ENCODE peak calls at places on chromosome 14, in eight cellular contexts. G is heart right ventricle, X is ascending aorta, D is tibial artery, R is retinal pigment epithelial cell, E is dorsolateral prefrontal cortex, S is adrenal gland, W is kidney epithelial cell. I is an unnamed sample.

GRCh38 chr14:23538785-23539184 is 12.8 kb downstream of the ZFHX2 start:
- DNase-seq in G (peak), X (no peak), D (no peak), R (no peak), E (peak), S (no peak), W (no peak), I (peak)

GRCh38 chr14:89197623-89198022 is 219.4 kb downstream of the FOXN3 start:
- DNase-seq in G (no peak), X (no peak), D (no peak), R (no peak), E (no peak), S (no peak), W (no peak), I (no peak)

GRCh38 chr14:83483063-83483462 is 1949.4 kb upstream of the SEL1L start:
- DNase-seq in G (no peak), X (no peak), D (no peak), R (peak), E (no peak), S (no peak), W (no peak), I (peak)

GRCh38 chr14:42779024-42779423 is 1172.3 kb downstream of the LRFN5 start:
- DNase-seq in G (no peak), X (no peak), D (no peak), R (peak), E (no peak), S (no peak), W (no peak), I (peak)

GRCh38 chr14:48125654-48126053 is 450.2 kb upstream of the MDGA2 start:
- DNase-seq in G (no peak), X (no peak), D (no peak), R (no peak), E (no peak), S (no peak), W (no peak), I (no peak)

GRCh38 chr14:52950410-52950897 is 396 bp downstream of the FERMT2 start:
- DNase-seq in G (peak), X (peak), D (peak), R (no peak), E (peak), S (peak), W (no peak), I (peak)

GRCh38 chr14:56416213-56416612 is 163.4 kb upstream of the TMEM260 start:
- DNase-seq in G (no peak), X (no peak), D (no peak), R (no peak), E (no peak), S (no peak), W (no peak), I (no peak)

GRCh38 chr14:38210168-38210567 is 2.5 kb downstream of the SSTR1 start:
- DNase-seq in G (no peak), X (no peak), D (no peak), R (no peak), E (peak), S (no peak), W (peak), I (peak)

GRCh38 chr14:93788557-93789365 is 476 bp upstream of the PRIMA1 start:
- DNase-seq in G (peak), X (peak), D (peak), R (no peak), E (peak), S (no peak), W (no peak), I (peak)

GRCh38 chr14:44960146-44960545 is 1.6 kb downstream of the KLHL28 start:
- DNase-seq in G (no peak), X (no peak), D (no peak), R (no peak), E (no peak), S (no peak), W (no peak), I (no peak)

GRCh38 chr14:64943981-64944520 is 1.5 kb upstream of the GPX2 start:
- DNase-seq in G (no peak), X (peak), D (no peak), R (no peak), E (no peak), S (no peak), W (no peak), I (no peak)

GRCh38 chr14:22464422-22465142 is 124.4 kb downstream of the DAD1 start:
- DNase-seq in G (no peak), X (no peak), D (no peak), R (no peak), E (no peak), S (no peak), W (no peak), I (no peak)

GRCh38 chr14:37594916-37595808 is at the start of the genes FOXA1 and TTC6:
- DNase-seq in G (no peak), X (no peak), D (no peak), R (no peak), E (no peak), S (peak), W (no peak), I (peak)

GRCh38 chr14:21680072-21680471 is 6.5 kb upstream of the OR4E1 start:
- DNase-seq in G (no peak), X (no peak), D (no peak), R (peak), E (no peak), S (no peak), W (no peak), I (peak)

GRCh38 chr14:64942531-64943111 is at the start of gene GPX2:
- DNase-seq in G (no peak), X (peak), D (no peak), R (no peak), E (no peak), S (no peak), W (no peak), I (no peak)

GRCh38 chr14:69943084-69943797 is 64.0 kb downstream of the SMOC1 start:
- DNase-seq in G (no peak), X (no peak), D (no peak), R (no peak), E (no peak), S (no peak), W (no peak), I (no peak)

GRCh38 chr14:66082009-66082408 is 404.2 kb upstream of the CCDC196 start:
- DNase-seq in G (no peak), X (no peak), D (no peak), R (no peak), E (no peak), S (no peak), W (no peak), I (peak)

GRCh38 chr14:80269338-80269935 is 58.1 kb upstream of the DIO2 start:
- DNase-seq in G (no peak), X (no peak), D (no peak), R (no peak), E (no peak), S (no peak), W (no peak), I (peak)

GRCh38 chr14:34713681-34714319 is 593 bp downstream of the CFL2 start:
- DNase-seq in G (peak), X (peak), D (peak), R (no peak), E (peak), S (peak), W (peak), I (peak)

GRCh38 chr14:75041613-75042012 is 9.7 kb downstream of the MLH3 start:
- DNase-seq in G (no peak), X (no peak), D (no peak), R (no peak), E (no peak), S (no peak), W (no peak), I (no peak)

GRCh38 chr14:92339426-92339825 is 16.5 kb downstream of the SLC24A4 start:
- DNase-seq in G (no peak), X (no peak), D (no peak), R (no peak), E (no peak), S (no peak), W (no peak), I (no peak)

GRCh38 chr14:55160989-55161388 is 30.4 kb downstream of the DLGAP5 start:
- DNase-seq in G (no peak), X (no peak), D (no peak), R (peak), E (no peak), S (no peak), W (no peak), I (peak)

GRCh38 chr14:80535171-80535570 is 323.9 kb upstream of the DIO2 start:
- DNase-seq in G (no peak), X (no peak), D (no peak), R (peak), E (no peak), S (no peak), W (no peak), I (peak)

GRCh38 chr14:49768301-49769121 is 558 bp downstream of the KLHDC2 start:
- DNase-seq in G (peak), X (peak), D (peak), R (no peak), E (peak), S (peak), W (no peak), I (peak)

GRCh38 chr14:21924479-21924878 is 250.9 kb upstream of the OR4E1 start:
- DNase-seq in G (no peak), X (no peak), D (no peak), R (no peak), E (no peak), S (no peak), W (no peak), I (no peak)

GRCh38 chr14:89853976-89854693 is 100.4 kb downstream of the EFCAB11 start:
- DNase-seq in G (no peak), X (no peak), D (no peak), R (no peak), E (no peak), S (no peak), W (no peak), I (no peak)

GRCh38 chr14:20499881-20500280 is 5.5 kb upstream of the RNASE10 start:
- DNase-seq in G (no peak), X (no peak), D (no peak), R (no peak), E (no peak), S (no peak), W (no peak), I (no peak)

GRCh38 chr14:60051690-60052324 is 39.9 kb upstream of the PCNX4 start:
- DNase-seq in G (no peak), X (no peak), D (no peak), R (no peak), E (no peak), S (no peak), W (no peak), I (peak)

GRCh38 chr14:60734465-60735242 is at the start of gene MNAT1:
- DNase-seq in G (peak), X (peak), D (peak), R (no peak), E (peak), S (peak), W (no peak), I (peak)

GRCh38 chr14:69504775-69505174 is 20.2 kb downstream of the PLEKHD1 start:
- DNase-seq in G (no peak), X (no peak), D (no peak), R (no peak), E (no peak), S (no peak), W (no peak), I (no peak)

GRCh38 chr14:98593361-98593761 is 678.6 kb downstream of the BCL11B start:
- DNase-seq in G (no peak), X (no peak), D (no peak), R (no peak), E (peak), S (no peak), W (no peak), I (no peak)

DNA sequence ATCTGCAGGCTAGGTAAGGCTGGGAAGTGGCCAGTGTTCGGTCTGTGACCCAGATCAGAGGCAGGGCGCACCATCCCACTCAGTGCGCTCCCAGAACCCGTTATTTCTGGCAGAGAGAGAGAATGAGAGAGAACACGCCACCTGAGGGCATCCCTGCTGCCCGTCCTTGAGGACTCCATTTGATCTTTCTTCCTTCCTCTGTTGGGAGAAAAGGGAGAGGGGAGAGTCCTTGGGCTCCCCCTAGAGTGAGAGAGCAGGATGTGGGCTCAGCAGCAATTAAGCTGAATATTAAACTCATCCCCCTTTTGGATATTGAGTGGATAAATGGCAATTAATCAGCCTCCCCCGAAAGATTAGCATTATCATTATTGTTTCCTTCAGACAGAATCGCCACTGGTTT is 70.6 kb downstream of the IFT43 start:
- DNase-seq in G (no peak), X (no peak), D (no peak), R (no peak), E (no peak), S (no peak), W (no peak), I (peak)
- TF ChIP-seq CTCF in G (peak), X (no peak), D (no peak), R (peak), E (no peak), S (no peak), W (peak), I (peak)

GRCh38 chr14:104151028-104151385 is 12.6 kb downstream of the KIF26A start:
- DNase-seq in G (no peak), X (no peak), D (no peak), R (no peak), E (no peak), S (no peak), W (no peak), I (no peak)

GRCh38 chr14:104150201-104151027 is 12.0 kb downstream of the KIF26A start:
- DNase-seq in G (peak), X (no peak), D (no peak), R (peak), E (no peak), S (peak), W (no peak), I (no peak)

GRCh38 chr14:104152686-104153398 is 14.5 kb downstream of the KIF26A start:
- DNase-seq in G (no peak), X (no peak), D (no peak), R (no peak), E (no peak), S (no peak), W (no peak), I (no peak)

GRCh38 chr14:104152246-104152575 is 13.8 kb downstream of the KIF26A start:
- DNase-seq in G (no peak), X (no peak), D (no peak), R (no peak), E (no peak), S (no peak), W (no peak), I (no peak)

DNA sequence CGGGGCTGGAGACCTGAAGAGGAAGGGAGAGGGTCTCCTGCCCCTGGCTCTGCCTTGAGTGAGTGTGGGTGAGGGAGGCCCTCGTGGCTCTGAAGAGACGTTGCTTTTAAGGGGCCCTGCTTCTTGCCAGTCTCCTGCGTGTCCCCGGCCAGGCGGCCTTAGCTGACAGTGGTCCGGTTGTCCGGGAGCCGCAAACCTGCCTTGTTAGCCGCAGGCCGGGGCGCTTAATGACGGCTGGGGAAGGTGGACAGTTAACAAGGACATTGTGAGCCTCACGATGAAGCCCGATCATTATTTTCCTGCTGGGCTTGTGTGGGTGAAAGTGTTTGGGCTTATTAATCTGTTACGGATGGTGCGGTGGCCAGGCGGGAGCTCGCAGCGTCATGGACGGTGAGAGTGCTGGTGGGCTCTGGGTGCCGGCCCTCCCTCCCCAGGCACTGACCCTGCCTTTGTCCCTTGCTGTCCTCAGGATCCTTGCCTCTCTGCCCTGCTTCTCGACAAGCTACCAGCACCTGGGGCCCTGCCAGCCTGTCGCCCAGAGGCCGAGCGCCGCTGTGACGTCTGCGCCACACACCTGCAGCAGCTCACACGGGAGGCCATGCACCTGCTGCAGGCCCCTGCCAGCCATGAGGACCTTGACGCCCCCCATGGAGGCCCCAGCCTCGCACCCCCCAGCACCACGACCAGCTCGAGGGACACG is 13.3 kb downstream of the KIF26A start:
- DNase-seq in G (no peak), X (no peak), D (no peak), R (no peak), E (no peak), S (no peak), W (no peak), I (no peak)
- H3K4me3 ChIP-seq in G (no peak), X (no peak), D (no peak), R (no peak), E (no peak), S (no peak), W (no peak), I (no peak)

DNA sequence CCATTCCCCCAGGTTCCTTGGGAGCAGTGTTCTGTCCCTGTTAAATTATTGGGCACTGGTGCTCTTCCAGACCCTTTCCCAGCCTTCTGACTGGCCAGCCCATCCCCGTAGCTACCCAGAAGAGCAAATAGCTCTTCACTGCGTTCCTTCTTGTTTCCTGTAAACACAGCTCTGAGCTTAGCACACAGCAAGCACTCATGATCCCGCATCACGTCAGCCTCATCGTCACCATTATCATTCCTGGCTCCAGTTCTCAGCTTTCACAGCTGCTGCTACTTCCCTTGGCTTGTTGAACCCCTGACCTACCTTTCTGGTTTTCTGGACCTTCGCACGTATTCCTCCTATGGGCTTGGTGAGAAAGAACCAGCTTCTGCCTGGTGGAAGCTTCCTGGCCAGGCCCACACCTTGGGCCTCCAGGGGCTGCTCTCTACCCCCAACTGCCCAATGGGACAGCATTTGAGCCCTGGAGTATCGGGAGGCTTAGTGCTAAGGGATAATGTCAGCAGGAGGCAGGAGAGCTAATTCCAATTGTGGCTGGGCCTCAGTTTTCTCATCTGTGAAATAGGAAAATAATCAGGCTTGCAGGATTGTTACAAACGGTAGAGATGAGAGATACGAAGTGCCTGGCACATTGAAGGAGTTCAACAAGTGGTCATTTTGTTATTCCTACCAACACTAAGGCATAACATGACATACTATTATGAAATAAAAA is 22.6 kb upstream of the PAPOLA start:
- DNase-seq in G (no peak), X (peak), D (no peak), R (no peak), E (no peak), S (no peak), W (no peak), I (peak)
- TF ChIP-seq CTCF in G (no peak), X (no peak), D (no peak), R (no peak), E (no peak), S (no peak), W (no peak), I (no peak)

DNA sequence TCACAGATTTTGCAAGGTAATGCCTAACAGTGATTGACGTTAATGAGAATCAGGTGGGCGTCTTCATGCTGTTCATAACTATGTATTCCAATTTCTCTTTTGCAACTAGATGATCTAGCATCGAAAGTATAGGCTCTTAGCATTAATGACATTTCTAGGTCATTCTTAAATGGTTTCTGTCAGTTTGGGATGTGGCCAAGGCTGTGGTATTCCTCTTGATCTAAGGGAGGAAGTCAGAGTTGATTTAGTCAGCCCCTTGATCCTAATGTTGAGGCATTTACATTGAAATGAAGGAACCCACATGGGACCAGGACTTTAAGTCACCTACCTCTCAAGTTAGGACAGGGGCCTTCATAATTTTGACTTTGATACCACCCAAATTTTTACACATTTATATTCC is 448.1 kb downstream of the NPAS3 start:
- DNase-seq in G (no peak), X (no peak), D (no peak), R (peak), E (no peak), S (no peak), W (no peak), I (no peak)
- H3K4me3 ChIP-seq in G (no peak), X (no peak), D (no peak), R (no peak), E (no peak), S (no peak), W (no peak), I (no peak)

DNA sequence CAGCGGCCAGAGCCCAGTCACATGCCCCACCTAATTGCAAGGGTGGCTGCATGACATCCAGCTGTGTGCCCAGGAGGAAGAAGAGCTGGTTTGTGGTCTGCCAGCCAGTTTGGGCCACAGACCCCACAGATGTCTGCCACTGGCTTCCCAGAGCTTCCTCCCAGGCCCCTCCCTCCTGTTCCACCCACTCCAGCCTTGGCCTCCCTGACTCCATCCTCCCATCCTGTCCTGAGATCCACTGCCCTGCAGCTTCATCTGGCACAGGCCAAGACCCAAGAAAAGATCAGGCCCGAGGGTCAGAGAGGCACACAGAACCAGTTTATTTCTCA is 5.9 kb downstream of the NGB start:
- DNase-seq in G (no peak), X (no peak), D (no peak), R (no peak), E (no peak), S (no peak), W (no peak), I (no peak)
- TF ChIP-seq CTCF in G (no peak), X (no peak), D (no peak), R (no peak), E (no peak), S (no peak), W (no peak), I (no peak)

GRCh38 chr14:50832935-50833607 is 2.1 kb upstream of the NIN start:
- DNase-seq in G (no peak), X (no peak), D (no peak), R (no peak), E (no peak), S (no peak), W (no peak), I (no peak)

GRCh38 chr14:50830932-50831703 is at the start of gene NIN:
- DNase-seq in G (peak), X (peak), D (peak), R (peak), E (peak), S (peak), W (no peak), I (peak)

GRCh38 chr14:50830044-50830931 is 674 bp downstream of the NIN start:
- DNase-seq in G (peak), X (peak), D (peak), R (no peak), E (peak), S (peak), W (no peak), I (peak)

GRCh38 chr14:50829472-50830043 is 1.4 kb downstream of the NIN start:
- DNase-seq in G (no peak), X (no peak), D (no peak), R (no peak), E (no peak), S (no peak), W (no peak), I (peak)

GRCh38 chr14:50831704-50832130 is 755 bp upstream of the NIN start:
- DNase-seq in G (peak), X (no peak), D (no peak), R (no peak), E (no peak), S (no peak), W (no peak), I (no peak)
- H3K4me3 ChIP-seq in G (peak), X (peak), D (peak), R (peak), E (peak), S (peak), W (peak), I (peak)

GRCh38 chr14:41636492-41637392 is 30.1 kb downstream of the LRFN5 start:
- DNase-seq in G (no peak), X (no peak), D (no peak), R (no peak), E (no peak), S (no peak), W (no peak), I (no peak)

GRCh38 chr14:41641690-41642089 is 35.0 kb downstream of the LRFN5 start:
- DNase-seq in G (no peak), X (no peak), D (no peak), R (no peak), E (no peak), S (no peak), W (no peak), I (no peak)

GRCh38 chr14:41642402-41643195 is 35.9 kb downstream of the LRFN5 start:
- DNase-seq in G (no peak), X (no peak), D (no peak), R (peak), E (no peak), S (no peak), W (no peak), I (peak)
- TF ChIP-seq CTCF in G (no peak), X (no peak), D (no peak), R (no peak), E (no peak), S (no peak), W (no peak), I (no peak)

I was measured in cardiac fibroblast.